ENCODE peak calls at places on chromosomes 1 and 21, in eight cellular contexts. L is keratinocyte, B is GM23338, Y is fibroblast of pulmonary artery, K is body of pancreas, O is colonic mucosa, Q is tibial nerve, I is IMR-90. D is an unnamed sample.

GRCh38 chr21:17451364-17451869 is 61.4 kb upstream of the CXADR start:
- DNase-seq in L (no peak), B (no peak), Y (peak; percentile 83), K (peak; percentile 25), O (peak; percentile 18), Q (no peak), I (peak; percentile 89), D (peak; percentile 73)

GRCh38 chr1:181179980-181180964 is 91.8 kb downstream of the IER5 start:
- DNase-seq in L (no peak), B (peak; percentile 83), Y (peak; percentile 76), K (peak; percentile 29), O (no peak), Q (peak; percentile 26), I (peak; percentile 84), D (peak; percentile 59)

GRCh38 chr21:45330075-45330781 is 42.5 kb upstream of the POFUT2 start:
- DNase-seq in L (no peak), B (no peak), Y (peak; percentile 85), K (peak; percentile 88), O (no peak), Q (no peak), I (peak; percentile 88), D (peak; percentile 71)

GRCh38 chr1:94326329-94326728 is 88.9 kb upstream of the ARHGAP29 start:
- DNase-seq in L (no peak), B (peak; percentile 49), Y (peak; percentile 20), K (no peak), O (no peak), Q (no peak), I (peak; percentile 15), D (no peak)

GRCh38 chr1:247111636-247112478 is 7.7 kb upstream of the ZNF669 start:
- DNase-seq in L (no peak), B (peak; percentile 67), Y (peak; percentile 47), K (peak; percentile 67), O (peak; percentile 63), Q (peak; percentile 48), I (peak; percentile 47), D (peak; percentile 44)

GRCh38 chr1:185644531-185644930 is 89.7 kb upstream of the HMCN1 start:
- DNase-seq in L (peak; percentile 70), B (no peak), Y (no peak), K (no peak), O (no peak), Q (no peak), I (no peak), D (no peak)

GRCh38 chr1:94648225-94649007 is 106.9 kb upstream of the F3 start:
- DNase-seq in L (peak; percentile 83), B (no peak), Y (peak; percentile 99), K (peak; percentile 91), O (no peak), Q (peak; percentile 79), I (peak; percentile 100), D (peak; percentile 98)

GRCh38 chr1:111742938-111743549 is 3.8 kb upstream of the INKA2 start:
- DNase-seq in L (no peak), B (no peak), Y (peak; percentile 24), K (no peak), O (no peak), Q (no peak), I (peak; percentile 86), D (no peak)

GRCh38 chr21:39518055-39518844 is 66.5 kb downstream of the SH3BGR start:
- DNase-seq in L (peak; percentile 11), B (peak; percentile 96), Y (peak; percentile 53), K (peak; percentile 68), O (peak; percentile 60), Q (no peak), I (peak; percentile 32), D (peak; percentile 50)

GRCh38 chr1:23376890-23377811 is 7.5 kb upstream of the ZNF436 start:
- DNase-seq in L (peak; percentile 78), B (no peak), Y (peak; percentile 78), K (peak; percentile 31), O (no peak), Q (no peak), I (peak; percentile 90), D (peak; percentile 68)

GRCh38 chr1:58908539-58909161 is 124.8 kb upstream of the JUN start:
- DNase-seq in L (no peak), B (no peak), Y (peak; percentile 23), K (no peak), O (no peak), Q (no peak), I (peak; percentile 42), D (peak; percentile 38)

GRCh38 chr1:165116732-165117131 is 239.8 kb downstream of the LMX1A start:
- DNase-seq in L (peak; percentile 61), B (no peak), Y (peak; percentile 37), K (no peak), O (no peak), Q (no peak), I (peak; percentile 56), D (peak; percentile 59)

GRCh38 chr1:156691665-156692408 is 13.5 kb downstream of the CRABP2 start:
- DNase-seq in L (no peak), B (peak; percentile 76), Y (no peak), K (no peak), O (no peak), Q (no peak), I (peak; percentile 47), D (no peak)

GRCh38 chr1:6440198-6441126 is 15.9 kb downstream of the ESPN start:
- DNase-seq in L (no peak), B (peak; percentile 82), Y (no peak), K (peak; percentile 67), O (peak; percentile 82), Q (no peak), I (peak; percentile 22), D (no peak)

GRCh38 chr1:174040387-174040786 is 18.2 kb upstream of the RC3H1 start:
- DNase-seq in L (peak; percentile 45), B (no peak), Y (peak; percentile 73), K (peak; percentile 35), O (no peak), Q (no peak), I (peak; percentile 95), D (peak; percentile 73)

GRCh38 chr1:228515200-228515834 is 28.1 kb downstream of the RNF187 start:
- DNase-seq in L (no peak), B (peak; percentile 73), Y (peak; percentile 73), K (no peak), O (no peak), Q (no peak), I (peak; percentile 58), D (peak; percentile 71)

GRCh38 chr1:167687919-167688519 is 33.8 kb upstream of the MPZL1 start:
- DNase-seq in L (peak; percentile 41), B (peak; percentile 95), Y (peak; percentile 90), K (peak; percentile 77), O (peak; percentile 86), Q (peak; percentile 72), I (peak; percentile 78), D (peak; percentile 89)

GRCh38 chr1:171852273-171852672 is 11.0 kb downstream of the DNM3 start:
- DNase-seq in L (no peak), B (no peak), Y (peak; percentile 10), K (no peak), O (no peak), Q (no peak), I (peak; percentile 10), D (peak; percentile 35)

GRCh38 chr21:34707876-34708325 is 39.1 kb downstream of the CLIC6 start:
- DNase-seq in L (no peak), B (no peak), Y (no peak), K (no peak), O (no peak), Q (no peak), I (no peak), D (no peak)

GRCh38 chr1:5596651-5597050 is 395.6 kb downstream of the NPHP4 start:
- DNase-seq in L (no peak), B (no peak), Y (no peak), K (no peak), O (peak; percentile 4), Q (no peak), I (no peak), D (no peak)

GRCh38 chr1:98706173-98706848 is 44.8 kb downstream of the SNX7 start:
- DNase-seq in L (no peak), B (no peak), Y (no peak), K (no peak), O (no peak), Q (no peak), I (peak; percentile 80), D (peak; percentile 37)

GRCh38 chr1:160789702-160790611 is 6.0 kb upstream of the LY9 start:
- DNase-seq in L (no peak), B (no peak), Y (no peak), K (no peak), O (no peak), Q (no peak), I (no peak), D (no peak)

GRCh38 chr1:160794396-160794795 is 1.6 kb upstream of the LY9 start:
- DNase-seq in L (no peak), B (no peak), Y (no peak), K (no peak), O (no peak), Q (no peak), I (no peak), D (no peak)

GRCh38 chr1:160789051-160789701 is 6.8 kb upstream of the LY9 start:
- DNase-seq in L (no peak), B (no peak), Y (no peak), K (no peak), O (no peak), Q (no peak), I (no peak), D (no peak)
- TF ChIP-seq CTCF in L (no peak), B (no peak), Y (no peak), K (no peak), O (no peak), Q (no peak), I (no peak), D (no peak)

DNA sequence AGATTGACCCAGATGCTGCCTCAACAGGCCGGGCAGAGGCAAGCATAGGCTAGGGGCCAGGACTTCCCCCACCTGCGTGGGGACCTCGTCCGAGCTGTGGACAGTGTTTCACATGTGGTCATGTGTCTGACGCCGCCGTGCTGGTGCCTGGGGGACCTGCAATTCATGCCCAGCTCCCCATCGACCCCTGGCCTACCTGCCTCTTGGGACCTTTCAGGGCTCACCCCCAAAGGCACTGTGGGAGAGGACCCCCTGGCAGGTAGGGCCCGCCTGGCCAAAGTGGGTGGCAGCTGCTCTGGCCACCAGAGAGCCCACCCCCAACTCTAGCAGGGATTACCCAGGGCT is 4.4 kb downstream of the TMEM201 start:
- DNase-seq in L (no peak), B (no peak), Y (no peak), K (no peak), O (no peak), Q (no peak), I (no peak), D (no peak)
- H3K4me3 ChIP-seq in L (no peak overlapping the region), B (no peak overlapping the region), Y (no peak overlapping the region), K (no peak overlapping the region), O (no peak overlapping the region), Q (no peak overlapping the region), I (no peak overlapping the region), D (no peak overlapping the region)

DNA sequence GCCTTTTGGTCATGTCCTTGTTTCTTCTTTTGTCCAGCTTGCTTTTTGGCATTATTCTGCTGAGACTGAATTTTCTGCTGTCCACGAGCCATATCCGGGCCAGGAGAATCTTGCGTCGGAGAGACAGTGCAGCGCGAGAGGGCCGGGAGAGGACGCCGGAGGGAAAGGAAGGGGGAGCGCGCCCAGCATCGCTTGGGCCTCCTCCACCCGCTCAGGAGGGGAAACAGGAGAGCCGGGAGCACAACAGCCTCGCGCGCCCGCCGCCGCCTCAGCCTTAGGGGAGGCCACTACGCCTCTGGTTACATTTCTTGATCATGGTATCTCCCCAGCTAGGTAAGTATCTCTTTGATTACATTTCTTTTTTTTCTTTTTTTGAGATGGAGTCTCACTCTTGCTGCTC is 7.4 kb upstream of the DEGS1 start:
- DNase-seq in L (no peak), B (peak; percentile 85), Y (no peak), K (no peak), O (no peak), Q (no peak), I (peak; percentile 5), D (no peak)
- TF ChIP-seq CTCF in L (no peak), B (peak; percentile 38), Y (no peak), K (no peak), O (no peak), Q (no peak), I (peak; percentile 3), D (no peak)

GRCh38 chr1:177983824-177984528 is 14.1 kb upstream of the SEC16B start:
- DNase-seq in L (no peak), B (peak; percentile 59), Y (peak; percentile 95), K (peak; percentile 81), O (peak; percentile 32), Q (no peak), I (peak; percentile 98), D (peak; percentile 98)
- H3K4me3 ChIP-seq in L (no peak overlapping the region), B (no peak overlapping the region), Y (peak overlapping the region; percentile 15), K (no peak overlapping the region), O (no peak overlapping the region), Q (no peak overlapping the region), I (no peak overlapping the region), D (peak overlapping the region; percentile 53)